ENCODE peak calls at places on chromosomes 6 and 20, in six cellular contexts. One of them, this sample, is unnamed.

GRCh38 chr6:70280462-70280861 is 22.4 kb downstream of the COL9A1 start:
- DNase-seq in H4: no peak
- DNase-seq in ovary: no peak
- DNase-seq in heart left ventricle: no peak
- DNase-seq in breast epithelium: no peak
- DNase-seq in HAP-1: no peak
- DNase-seq in this sample: no peak

GRCh38 chr6:156686429-156686939 is 90.7 kb upstream of the ARID1B start:
- DNase-seq in HAP-1: peak; percentile 70
- DNase-seq in H4: peak; percentile 7
- DNase-seq in breast epithelium: no peak
- DNase-seq in heart left ventricle: no peak
- DNase-seq in ovary: no peak
- DNase-seq in this sample: no peak

GRCh38 chr6:71468841-71469750 is 180.5 kb downstream of the OGFRL1 start:
- DNase-seq in H4: peak; percentile 63
- DNase-seq in ovary: no peak
- DNase-seq in heart left ventricle: no peak
- DNase-seq in breast epithelium: no peak
- DNase-seq in HAP-1: no peak
- DNase-seq in this sample: no peak

GRCh38 chr20:59645316-59645715 is 41.0 kb downstream of the PHACTR3 start:
- DNase-seq in heart left ventricle: no peak
- DNase-seq in H4: no peak
- DNase-seq in breast epithelium: no peak
- DNase-seq in HAP-1: no peak
- DNase-seq in ovary: no peak
- DNase-seq in this sample: no peak

GRCh38 chr6:125742024-125742423 is 7.4 kb upstream of the HEY2 start:
- DNase-seq in ovary: no peak
- DNase-seq in H4: no peak
- DNase-seq in heart left ventricle: no peak
- DNase-seq in breast epithelium: no peak
- DNase-seq in HAP-1: no peak
- DNase-seq in this sample: no peak

GRCh38 chr20:4086771-4087677 is 71.7 kb upstream of the RNF24 start:
- DNase-seq in breast epithelium: no peak
- DNase-seq in HAP-1: no peak
- DNase-seq in heart left ventricle: no peak
- DNase-seq in H4: peak; percentile 1
- DNase-seq in ovary: no peak
- DNase-seq in this sample: no peak

GRCh38 chr6:885051-885590 is 192.2 kb upstream of the EXOC2 start:
- DNase-seq in HAP-1: no peak
- DNase-seq in heart left ventricle: no peak
- DNase-seq in ovary: no peak
- DNase-seq in breast epithelium: no peak
- DNase-seq in H4: no peak
- DNase-seq in this sample: no peak

GRCh38 chr6:131561925-131562707 is 10.9 kb upstream of the ARG1 start:
- DNase-seq in heart left ventricle: no peak
- DNase-seq in breast epithelium: no peak
- DNase-seq in HAP-1: no peak
- DNase-seq in H4: no peak
- DNase-seq in ovary: no peak
- DNase-seq in this sample: no peak

GRCh38 chr6:20024979-20025378 is 187.3 kb downstream of the MBOAT1 start:
- DNase-seq in H4: no peak
- DNase-seq in breast epithelium: no peak
- DNase-seq in HAP-1: no peak
- DNase-seq in heart left ventricle: no peak
- DNase-seq in ovary: no peak
- DNase-seq in this sample: no peak

GRCh38 chr6:160445130-160445529 is 97.0 kb downstream of the SLC22A3 start:
- DNase-seq in heart left ventricle: no peak
- DNase-seq in HAP-1: no peak
- DNase-seq in breast epithelium: no peak
- DNase-seq in H4: no peak
- DNase-seq in ovary: no peak
- DNase-seq in this sample: no peak

GRCh38 chr6:134288538-134289203 is 29.2 kb downstream of the SGK1 start:
- DNase-seq in H4: peak; percentile 71
- DNase-seq in breast epithelium: no peak
- DNase-seq in heart left ventricle: no peak
- DNase-seq in HAP-1: no peak
- DNase-seq in ovary: no peak
- DNase-seq in this sample: no peak

GRCh38 chr6:148021715-148022114 is 320.9 kb upstream of the SASH1 start:
- DNase-seq in H4: peak; percentile 11
- DNase-seq in heart left ventricle: no peak
- DNase-seq in ovary: no peak
- DNase-seq in breast epithelium: no peak
- DNase-seq in HAP-1: no peak
- DNase-seq in this sample: no peak

GRCh38 chr6:35218456-35218855 is 4.7 kb downstream of the SCUBE3 start:
- DNase-seq in HAP-1: no peak
- DNase-seq in H4: no peak
- DNase-seq in heart left ventricle: no peak
- DNase-seq in ovary: no peak
- DNase-seq in breast epithelium: no peak
- DNase-seq in this sample: no peak

GRCh38 chr6:12580296-12580695 is 136.3 kb upstream of the PHACTR1 start:
- DNase-seq in breast epithelium: no peak
- DNase-seq in heart left ventricle: no peak
- DNase-seq in HAP-1: no peak
- DNase-seq in H4: no peak
- DNase-seq in ovary: no peak
- DNase-seq in this sample: no peak

This sample was measured in GDM1.